ENCODE peak calls at places on chromosome 7, in four cellular contexts. F is ecto neural progenitor cell, P is NCI-H1048, E is BJ. I is an unnamed sample.

GRCh38 chr7:114663502-114663901 is 248.9 kb downstream of the FOXP2 start:
- DNase-seq in P (peak), E (no peak), F (no peak), I (peak)

GRCh38 chr7:2440608-2441245 is 35.5 kb downstream of the GRIFIN start:
- DNase-seq in F (no peak), P (no peak), E (no peak), I (no peak)

GRCh38 chr7:135385209-135385608 is 124.7 kb downstream of the CNOT4 start:
- DNase-seq in F (no peak), P (no peak), E (no peak), I (no peak)

GRCh38 chr7:44376429-44377133 is 51.2 kb upstream of the CAMK2B start:
- DNase-seq in E (no peak), F (no peak), P (no peak), I (no peak)

GRCh38 chr7:124765401-124766352 is at the start of gene GPR37:
- DNase-seq in P (peak), E (no peak), F (peak), I (peak)

GRCh38 chr7:25849361-25850184 is 302.4 kb upstream of the NFE2L3 start:
- DNase-seq in F (no peak), P (no peak), E (peak), I (no peak)

GRCh38 chr7:36658603-36659516 is 65.4 kb downstream of the AOAH start:
- DNase-seq in P (no peak), F (peak), E (peak), I (no peak)

GRCh38 chr7:41538810-41539724 is 163.8 kb downstream of the INHBA start:
- DNase-seq in E (no peak), P (no peak), F (no peak), I (no peak)

GRCh38 chr7:75737856-75738603 is 711 bp downstream of the HIP1 start:
- DNase-seq in F (peak), E (no peak), P (no peak), I (no peak)

GRCh38 chr7:1432411-1433082 is 26.7 kb downstream of the MICALL2 start:
- DNase-seq in E (no peak), P (no peak), F (peak), I (peak)

GRCh38 chr7:43199761-43200160 is 87.3 kb downstream of the HECW1 start:
- DNase-seq in P (no peak), F (no peak), E (no peak), I (no peak)

I was measured in HL-60.